ENCODE peak calls at places on chromosome 17, in nine cellular contexts. L, P, Q, G, M, X, W, A and E are unnamed samples.

GRCh38 chr17:3894927-3895343 is 2.1 kb upstream of the CAMKK1 start:
- DNase-seq in L (no peak), M (no peak), P (no peak), G (no peak), A (peak), Q (no peak), X (no peak), W (peak), E (no peak)

GRCh38 chr17:75743625-75744206 is 21.3 kb downstream of the GALK1 start:
- DNase-seq in Q (no peak), P (no peak), W (no peak), G (no peak), A (no peak), L (no peak), X (no peak), M (no peak), E (no peak)

GRCh38 chr17:28745052-28745776 is 1.4 kb downstream of the TRAF4 start:
- DNase-seq in P (peak), A (no peak), M (no peak), W (peak), Q (no peak), L (peak), X (no peak), G (no peak), E (no peak)

GRCh38 chr17:40071720-40072480 is 9.1 kb downstream of the THRA start:
- DNase-seq in M (no peak), G (no peak), Q (no peak), X (no peak), P (peak), L (peak), W (peak), A (no peak), E (peak)

GRCh38 chr17:36107660-36108059 is 4.0 kb downstream of the CCL4 start:
- DNase-seq in W (no peak), L (no peak), G (no peak), P (no peak), X (no peak), A (no peak), M (no peak), Q (no peak), E (no peak)

GRCh38 chr17:58986005-58986404 is 120.7 kb downstream of the TRIM37 start:
- DNase-seq in M (no peak), W (no peak), X (no peak), A (no peak), P (no peak), Q (no peak), L (no peak), G (no peak), E (no peak)

GRCh38 chr17:20256144-20256543 is 211.2 kb downstream of the LGALS9B start:
- DNase-seq in A (no peak), X (no peak), W (no peak), L (no peak), P (no peak), Q (no peak), M (no peak), G (no peak), E (no peak)

GRCh38 chr17:77933777-77934398 is 24.6 kb upstream of the TNRC6C start:
- DNase-seq in Q (no peak), L (no peak), W (no peak), A (no peak), M (no peak), G (no peak), X (no peak), P (peak), E (no peak)

GRCh38 chr17:35844547-35844946 is 24.1 kb downstream of the HEATR9 start:
- DNase-seq in A (no peak), P (no peak), Q (no peak), X (no peak), W (no peak), G (no peak), M (no peak), L (no peak), E (no peak)

GRCh38 chr17:47712330-47713023 is 18.5 kb downstream of the TBKBP1 start:
- DNase-seq in P (no peak), X (no peak), M (no peak), G (no peak), Q (no peak), A (no peak), W (no peak), L (no peak), E (no peak)

GRCh38 chr17:80920406-80920805 is 71.2 kb upstream of the CHMP6 start:
- DNase-seq in X (no peak), Q (no peak), P (no peak), W (peak), L (no peak), A (no peak), G (no peak), M (no peak), E (no peak)